ENCODE peak calls at places on chromosomes 4 and X, in six cellular contexts. X is colonic mucosa, B is keratinocyte, O is IMR-90, M is Karpas-422, H is mesendoderm. U is an unnamed sample.

GRCh38 chrX:155899366-155899765 is 18.2 kb downstream of the VAMP7 start:
- DNase-seq in X (no peak), H (no peak), O (no peak), M (no peak), B (no peak), U (no peak)

GRCh38 chrX:51002160-51002632 is 91.7 kb downstream of the BMP15 start:
- DNase-seq in B (no peak), O (no peak), X (no peak), M (no peak), H (no peak), U (peak; percentile 0)

GRCh38 chr4:112189754-112190153 is 41.8 kb upstream of the AP1AR start:
- DNase-seq in B (no peak), H (peak; percentile 9), O (peak; percentile 12), X (no peak), M (no peak), U (peak; percentile 45)

GRCh38 chr4:73853246-73853704 is at the start of gene PF4V1:
- DNase-seq in O (no peak), B (no peak), X (peak; percentile 27), M (no peak), H (peak; percentile 13), U (no peak)

GRCh38 chrX:119505945-119506344 is 37.7 kb downstream of the SLC25A5 start:
- DNase-seq in M (no peak), X (peak; percentile 77), B (no peak), O (no peak), H (no peak), U (no peak)

GRCh38 chr4:183636923-183637322 is 22.1 kb downstream of the RWDD4 start:
- DNase-seq in O (peak; percentile 53), B (no peak), X (peak; percentile 36), M (no peak), H (no peak), U (peak; percentile 48)

GRCh38 chrX:2492536-2493218 is 8.1 kb downstream of the DHRSX start:
- DNase-seq in X (no peak), B (no peak), O (no peak), H (no peak), M (no peak), U (no peak)

GRCh38 chr4:13561673-13562072 is 17.4 kb upstream of the NKX3-2 start:
- DNase-seq in O (no peak), X (no peak), B (no peak), H (no peak), M (no peak), U (no peak)

GRCh38 chrX:87621697-87622096 is 104.1 kb downstream of the KLHL4 start:
- DNase-seq in X (no peak), M (no peak), O (no peak), H (no peak), B (no peak), U (no peak)

GRCh38 chr4:95386410-95386809 is 162.4 kb downstream of the UNC5C start:
- DNase-seq in M (no peak), O (no peak), X (no peak), B (no peak), H (no peak), U (no peak)

GRCh38 chrX:126550816-126551215 is 1.8 kb downstream of the DCAF12L1 start:
- DNase-seq in X (no peak), B (no peak), M (no peak), O (no peak), H (no peak), U (no peak)

GRCh38 chr4:3369781-3370660 is 71.7 kb upstream of the HGFAC start:
- DNase-seq in H (peak; percentile 91), B (no peak), O (peak; percentile 94), X (no peak), M (no peak), U (peak; percentile 84)

GRCh38 chrX:153476628-153477027 is 6.3 kb upstream of the HAUS7 start:
- DNase-seq in H (no peak), O (peak; percentile 25), X (no peak), B (no peak), M (no peak), U (peak; percentile 19)

GRCh38 chrX:148878371-148878770 is 378.0 kb downstream of the AFF2 start:
- DNase-seq in H (peak; percentile 61), X (no peak), O (peak; percentile 69), M (no peak), B (peak; percentile 13), U (peak; percentile 1)

GRCh38 chr4:75916091-75916661 is 13.9 kb upstream of the PPEF2 start:
- DNase-seq in B (no peak), O (peak; percentile 89), M (peak; percentile 50), X (peak; percentile 30), H (peak; percentile 18), U (peak; percentile 75)

GRCh38 chrX:127943570-127943969 is 108.6 kb downstream of the ACTRT1 start:
- DNase-seq in O (no peak), X (no peak), B (no peak), M (no peak), H (peak; percentile 88), U (no peak)

GRCh38 chrX:53486285-53486684 is 52.1 kb upstream of the HSD17B10 start:
- DNase-seq in H (no peak), M (no peak), B (no peak), X (no peak), O (no peak), U (no peak)

GRCh38 chr4:20618010-20618409 is 82.2 kb upstream of the PACRGL start:
- DNase-seq in M (no peak), O (no peak), X (no peak), H (no peak), B (no peak), U (no peak)

GRCh38 chr4:37639551-37640293 is 46.5 kb downstream of the RELL1 start:
- DNase-seq in M (no peak), O (no peak), B (no peak), X (no peak), H (no peak), U (peak; percentile 23)

GRCh38 chr4:85005865-85006377 is 39.4 kb upstream of the WDFY3 start:
- DNase-seq in M (no peak), X (no peak), O (peak; percentile 90), B (peak; percentile 4), H (no peak), U (peak; percentile 57)

GRCh38 chr4:84814100-84814750 is 152.3 kb downstream of the WDFY3 start:
- DNase-seq in O (peak; percentile 96), H (no peak), B (no peak), X (no peak), M (no peak), U (peak; percentile 85)

GRCh38 chr4:70903282-70903603 is 1.1 kb downstream of the MOB1B start:
- DNase-seq in B (no peak), H (peak; percentile 35), M (peak; percentile 74), O (no peak), X (peak; percentile 25), U (peak; percentile 60)

GRCh38 chr4:61772116-61772515 is 572.0 kb downstream of the ADGRL3 start:
- DNase-seq in O (no peak), X (no peak), H (peak; percentile 57), B (no peak), M (no peak), U (no peak)

GRCh38 chrX:72078411-72078810 is 53.3 kb downstream of the RTL5 start:
- DNase-seq in M (no peak), O (no peak), H (no peak), X (no peak), B (no peak), U (no peak)

GRCh38 chrX:30990361-30990760 is 81.5 kb downstream of the FTHL17 start:
- DNase-seq in X (no peak), M (no peak), O (no peak), B (no peak), H (no peak), U (no peak)

GRCh38 chrX:30995060-30995700 is 76.7 kb downstream of the FTHL17 start:
- DNase-seq in X (no peak), H (no peak), B (no peak), O (no peak), M (no peak), U (no peak)

GRCh38 chrX:30995705-30996104 is 76.1 kb downstream of the FTHL17 start:
- DNase-seq in O (no peak), H (no peak), M (no peak), B (no peak), X (no peak), U (no peak)

GRCh38 chrX:30992381-30992904 is 79.4 kb downstream of the FTHL17 start:
- DNase-seq in B (no peak), H (no peak), O (no peak), M (no peak), X (no peak), U (no peak)
- H3K4me1 ChIP-seq in B (no peaks in the 10 kb centered on the region), H (no peaks in the 10 kb centered on the region), O (no peaks in the 10 kb centered on the region), M (no peaks in the 10 kb centered on the region), X (no peaks in the 10 kb centered on the region), U (no peaks in the 10 kb centered on the region)

DNA sequence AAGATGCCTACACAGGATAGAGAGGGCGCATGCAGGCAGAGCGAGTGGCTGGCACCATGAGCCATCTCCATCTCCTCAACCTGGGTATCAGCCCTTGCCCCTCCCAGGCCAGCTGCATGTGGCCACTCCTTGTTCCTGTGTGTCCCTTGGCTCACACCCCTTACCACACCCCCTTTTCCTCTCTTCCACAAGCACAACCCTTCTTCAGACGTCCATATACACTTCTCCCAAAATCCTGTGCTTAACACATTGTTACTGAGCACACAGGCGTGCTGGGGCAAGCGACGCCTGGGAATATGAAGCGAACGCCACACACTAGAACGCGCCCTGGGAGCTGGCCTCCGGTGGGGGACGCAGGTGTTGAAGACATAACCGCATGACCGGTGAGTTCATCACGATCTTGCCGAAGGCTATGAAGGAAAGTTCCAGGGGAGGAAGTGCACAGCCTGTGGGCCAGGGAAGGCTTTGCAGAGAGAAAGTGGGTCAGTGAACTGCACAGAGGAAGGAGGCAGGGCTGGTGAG is 19.1 kb upstream of the KIAA0232 start:
- DNase-seq in H (peak; percentile 45), O (no peak), B (peak; percentile 98), M (no peak), X (peak; percentile 37), U (no peak)
- H3K9ac ChIP-seq in H (no peak overlapping the region), O (no peak overlapping the region), B (peak overlapping the region; percentile 13), M (no peak overlapping the region), X (no peak overlapping the region), U (no peak overlapping the region)

DNA sequence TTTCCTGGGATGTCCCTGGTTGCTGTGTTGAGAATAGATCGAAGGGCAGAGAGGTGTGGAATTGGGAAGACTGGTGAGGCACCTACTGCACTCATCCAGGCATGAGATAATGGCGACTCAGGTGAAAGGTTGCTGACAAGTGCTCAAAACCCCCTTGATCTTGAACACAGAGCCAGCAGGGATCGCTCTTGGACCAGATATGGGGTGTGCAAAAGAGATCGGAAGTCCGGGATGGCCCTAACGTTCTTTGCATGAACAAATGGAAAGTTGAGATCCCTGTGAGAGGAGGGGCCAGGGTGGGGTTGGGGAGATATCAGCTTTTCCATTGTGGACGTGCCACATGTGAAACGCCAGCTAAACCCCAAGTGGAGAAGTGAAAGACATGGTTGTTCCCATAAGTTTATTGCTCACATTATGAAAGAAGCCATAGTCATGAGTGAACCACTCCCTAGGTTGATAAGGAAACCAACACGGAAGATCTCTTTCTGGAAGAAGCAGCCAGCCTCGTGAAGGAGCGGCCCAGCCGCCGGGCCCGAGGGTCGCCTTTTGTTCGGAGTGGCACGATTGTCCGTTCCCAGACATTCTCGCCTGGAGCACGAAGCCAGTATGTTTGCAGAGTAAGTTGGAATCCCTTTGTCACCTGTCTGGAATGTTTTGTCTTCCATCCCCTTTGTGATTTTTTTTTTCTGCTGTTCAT is 22.6 kb upstream of the CLCN4 start:
- DNase-seq in B (no peak), O (no peak), X (no peak), H (no peak), M (no peak), U (no peak)
- H3K36me3 ChIP-seq in B (no peaks in the 10 kb centered on the region), O (peaks cover 40% of the 10 kb centered on the region), X (no peaks in the 10 kb centered on the region), H (no peaks in the 10 kb centered on the region), M (no peaks in the 10 kb centered on the region), U (peaks cover 10% of the 10 kb centered on the region)

DNA sequence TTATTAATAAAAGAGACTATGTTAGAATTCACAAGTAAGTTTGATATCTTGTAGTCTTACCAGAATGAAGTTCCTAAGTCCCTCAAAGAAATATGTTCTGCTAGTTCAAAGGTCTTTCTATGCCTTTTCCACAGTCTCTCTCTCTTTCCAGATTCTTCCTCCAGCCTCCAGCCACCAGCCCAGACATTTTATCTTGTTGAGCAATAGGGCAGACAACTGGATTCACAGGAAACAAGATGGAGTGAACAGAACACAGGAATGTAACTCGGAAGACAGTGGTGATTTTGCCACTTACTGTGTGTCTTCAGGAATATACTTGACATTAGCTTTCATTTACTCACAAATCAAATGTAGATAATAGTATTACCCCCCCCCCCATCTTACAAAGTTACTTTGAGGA is 17.1 kb upstream of the CPEB2 start:
- DNase-seq in M (no peak), H (no peak), O (no peak), X (no peak), B (no peak), U (no peak)
- H3K4me1 ChIP-seq in M (no peaks in the 10 kb centered on the region), H (no peaks in the 10 kb centered on the region), O (no peaks in the 10 kb centered on the region), X (no peaks in the 10 kb centered on the region), B (no peaks in the 10 kb centered on the region), U (peaks cover 24% of the 10 kb centered on the region)